ENCODE peak calls at places on chromosomes 12 and 14, in six cellular contexts. G is SK-N-SH, Y is GM23338, W is hepatocyte, U is PC-3, S is OCI-LY7. O is an unnamed sample.

GRCh38 chr14:81176224-81176623 is 44.5 kb downstream of the GTF2A1 start:
- DNase-seq in W (no peak), S (peak; percentile 12), U (no peak), Y (no peak), G (no peak), O (no peak)

GRCh38 chr12:66678640-66679268 is at the start of gene GRIP1:
- DNase-seq in W (no peak), U (peak; percentile 75), S (no peak), G (no peak), Y (peak; percentile 27), O (no peak)

GRCh38 chr14:70822706-70823185 is 13.4 kb upstream of the MAP3K9 start:
- DNase-seq in W (peak; percentile 78), G (peak; percentile 79), Y (peak; percentile 96), S (no peak), U (no peak), O (peak; percentile 17)

GRCh38 chr12:41205070-41205715 is 17.1 kb downstream of the PDZRN4 start:
- DNase-seq in G (no peak), U (no peak), S (no peak), Y (no peak), W (no peak), O (peak; percentile 13)

GRCh38 chr14:104688755-104689619 is at the start of gene INF2:
- DNase-seq in U (peak; percentile 74), S (peak; percentile 72), G (peak; percentile 97), Y (peak; percentile 77), W (peak; percentile 88), O (no peak)

GRCh38 chr12:23084236-23084995 is 459.4 kb downstream of the ETNK1 start:
- DNase-seq in S (no peak), W (peak; percentile 38), U (peak; percentile 77), Y (no peak), G (peak; percentile 63), O (no peak)

GRCh38 chr14:60220917-60221316 is 28.1 kb upstream of the PPM1A start:
- DNase-seq in S (no peak), G (no peak), Y (peak; percentile 36), W (no peak), U (no peak), O (no peak)

GRCh38 chr14:75379930-75380270 is 47.9 kb upstream of the JDP2 start:
- DNase-seq in S (no peak), W (no peak), U (no peak), G (no peak), Y (no peak), O (no peak)

GRCh38 chr12:15256760-15257159 is 35.5 kb upstream of the RERG start:
- DNase-seq in S (no peak), W (no peak), U (no peak), G (no peak), Y (no peak), O (no peak)

GRCh38 chr12:57545809-57546437 is 1.1 kb downstream of the DCTN2 start:
- DNase-seq in Y (peak; percentile 52), G (no peak), W (peak; percentile 55), S (no peak), U (peak; percentile 69), O (no peak)

GRCh38 chr14:55974046-55974582 is 144.1 kb upstream of the PELI2 start:
- DNase-seq in W (no peak), Y (no peak), G (no peak), U (no peak), S (no peak), O (no peak)

GRCh38 chr14:102776761-102777710 is at the start of gene TRAF3:
- DNase-seq in U (peak; percentile 58), W (peak; percentile 88), Y (peak; percentile 65), S (peak; percentile 70), G (peak; percentile 93), O (peak; percentile 70)

GRCh38 chr14:53952533-53952932 is 4.1 kb downstream of the BMP4 start:
- DNase-seq in G (no peak), W (peak; percentile 26), U (peak; percentile 16), Y (peak; percentile 52), S (no peak), O (no peak)

GRCh38 chr12:51904951-51905471 is 2.3 kb upstream of the ACVRL1 start:
- DNase-seq in Y (no peak), U (no peak), S (no peak), W (no peak), G (peak; percentile 41), O (no peak)

GRCh38 chr14:34843011-34843554 is 32.1 kb downstream of the BAZ1A start:
- DNase-seq in S (no peak), U (peak; percentile 60), G (peak; percentile 11), W (no peak), Y (no peak), O (no peak)

GRCh38 chr14:104289485-104289884 is 151.1 kb downstream of the KIF26A start:
- DNase-seq in Y (no peak), G (no peak), U (peak; percentile 19), W (no peak), S (no peak), O (no peak)

GRCh38 chr12:93823616-93824410 is 146.6 kb downstream of the CRADD start:
- DNase-seq in Y (no peak), G (no peak), U (no peak), S (no peak), W (no peak), O (no peak)

GRCh38 chr14:50012644-50013043 is 103.7 kb downstream of the VCPKMT start:
- DNase-seq in W (no peak), S (no peak), U (peak; percentile 33), G (no peak), Y (no peak), O (no peak)

GRCh38 chr14:50013198-50013918 is 103.0 kb downstream of the VCPKMT start:
- DNase-seq in W (peak; percentile 28), S (peak; percentile 16), G (no peak), Y (no peak), U (peak; percentile 95), O (no peak)

GRCh38 chr14:50015708-50016107 is 100.7 kb downstream of the VCPKMT start:
- DNase-seq in Y (no peak), U (no peak), W (no peak), S (no peak), G (no peak), O (no peak)

GRCh38 chr14:50013934-50014333 is 102.4 kb downstream of the VCPKMT start:
- DNase-seq in U (no peak), S (no peak), Y (no peak), G (no peak), W (no peak), O (no peak)

DNA sequence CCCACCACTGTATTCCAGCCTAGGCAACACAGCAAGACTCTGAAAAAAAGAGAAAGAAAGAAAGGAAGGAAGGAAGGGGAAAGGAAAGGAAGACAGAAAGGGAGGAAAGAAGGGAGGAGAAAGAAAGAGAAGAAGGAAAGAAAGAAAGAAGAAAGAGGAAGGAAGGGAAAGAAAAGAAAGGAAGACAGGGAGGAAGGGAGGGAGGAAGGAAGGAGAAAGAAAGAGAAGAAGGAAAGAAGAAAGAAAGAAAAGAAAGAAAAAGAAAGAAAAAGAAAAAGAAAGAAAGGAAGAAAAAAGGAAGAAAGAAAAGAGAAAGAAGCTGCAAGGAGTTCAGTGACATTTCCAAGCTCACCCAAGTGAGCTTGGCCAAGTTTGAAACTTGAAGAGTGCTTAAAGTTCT is 101.6 kb downstream of the VCPKMT start:
- DNase-seq in Y (no peak), W (no peak), U (no peak), G (no peak), S (no peak), O (no peak)
- H3K9me2 ChIP-seq in Y (no peaks in the 10 kb centered on the region), W (no peaks in the 10 kb centered on the region), U (no peaks in the 10 kb centered on the region), G (no peaks in the 10 kb centered on the region), S (no peaks in the 10 kb centered on the region), O (no peaks in the 10 kb centered on the region)

DNA sequence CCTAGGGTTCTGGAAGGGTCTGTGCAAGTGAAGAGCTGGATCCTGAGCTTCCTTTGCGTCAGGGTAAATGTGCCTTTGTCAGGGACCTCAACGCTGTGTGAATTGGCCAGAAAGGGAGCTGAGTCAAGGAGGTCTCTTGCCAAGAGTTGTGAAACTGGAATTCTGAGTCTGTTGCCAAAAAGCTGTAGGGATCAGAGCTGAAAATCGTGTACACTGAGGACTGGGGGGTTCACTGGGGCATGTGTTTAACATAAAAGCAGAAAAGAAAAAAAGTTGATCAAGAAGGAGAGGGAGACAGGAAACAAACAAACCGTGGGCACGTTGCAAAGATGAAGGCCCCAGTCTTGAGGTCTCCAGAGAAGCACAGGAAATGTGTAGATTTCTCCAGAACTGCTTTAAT is 1081.5 kb downstream of the VRK1 start:
- DNase-seq in Y (no peak), G (no peak), U (peak; percentile 49), W (no peak), S (no peak), O (no peak)
- TF ChIP-seq EZH2phosphoT487 in Y (no peak), G (no peak), U (no peak), W (no peak), S (no peak), O (no peak)

DNA sequence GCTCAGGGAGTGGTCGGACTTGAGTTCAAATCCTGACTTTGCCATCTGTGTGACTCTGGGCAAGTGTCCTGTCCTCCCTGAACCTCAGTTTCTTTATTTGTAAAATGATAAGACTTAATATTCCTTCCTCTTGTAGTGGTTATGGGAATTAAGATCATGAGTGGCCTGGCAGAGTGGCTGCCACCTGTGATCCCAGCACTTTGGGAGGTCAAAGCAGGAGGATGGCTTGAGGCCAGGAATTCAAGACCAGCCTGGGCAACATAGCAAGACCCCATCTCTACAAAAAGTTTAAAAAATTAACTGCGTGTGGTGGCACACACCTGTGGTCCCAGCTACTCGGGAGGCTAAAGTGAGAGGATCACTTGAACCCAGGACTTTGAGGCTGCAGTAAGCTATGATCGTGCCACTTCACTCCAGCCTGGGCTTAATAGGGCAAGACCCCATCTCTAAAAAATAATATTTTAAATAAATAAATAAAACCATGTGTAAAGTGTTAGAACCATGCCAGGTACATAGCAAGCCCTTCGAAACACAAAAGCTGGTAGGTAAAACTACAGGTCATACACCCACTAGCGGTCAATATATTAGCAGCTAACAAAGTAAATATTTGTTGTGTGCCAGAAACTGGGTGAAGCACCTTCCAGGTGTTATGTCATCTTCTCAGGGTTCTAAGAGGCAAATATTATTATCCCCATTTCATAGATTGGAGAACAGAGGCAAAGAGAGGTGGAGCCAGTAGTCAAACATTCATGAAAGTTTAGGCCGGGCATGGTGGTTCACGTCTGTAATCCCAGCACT is 17.4 kb upstream of the MAP1LC3B2 start:
- DNase-seq in U (no peak), S (no peak), W (no peak), G (no peak), Y (no peak), O (no peak)
- H3K27ac ChIP-seq in U (no peak overlapping the region), S (no peak overlapping the region), W (no peak overlapping the region), G (no peak overlapping the region), Y (no peak overlapping the region), O (no peak overlapping the region)

GRCh38 chr14:91755560-91755959 is 23.7 kb upstream of the CATSPERB start:
- DNase-seq in G (no peak), Y (no peak), U (peak; percentile 89), S (no peak), W (peak; percentile 58), O (no peak)

GRCh38 chr14:91754185-91754584 is 22.3 kb upstream of the CATSPERB start:
- DNase-seq in S (no peak), W (no peak), G (no peak), U (no peak), Y (no peak), O (no peak)

GRCh38 chr14:91753501-91754128 is 21.7 kb upstream of the CATSPERB start:
- DNase-seq in G (no peak), U (peak; percentile 59), Y (no peak), S (no peak), W (no peak), O (no peak)

GRCh38 chr14:91752956-91753355 is 21.1 kb upstream of the CATSPERB start:
- DNase-seq in Y (no peak), U (no peak), S (no peak), W (no peak), G (no peak), O (no peak)

DNA sequence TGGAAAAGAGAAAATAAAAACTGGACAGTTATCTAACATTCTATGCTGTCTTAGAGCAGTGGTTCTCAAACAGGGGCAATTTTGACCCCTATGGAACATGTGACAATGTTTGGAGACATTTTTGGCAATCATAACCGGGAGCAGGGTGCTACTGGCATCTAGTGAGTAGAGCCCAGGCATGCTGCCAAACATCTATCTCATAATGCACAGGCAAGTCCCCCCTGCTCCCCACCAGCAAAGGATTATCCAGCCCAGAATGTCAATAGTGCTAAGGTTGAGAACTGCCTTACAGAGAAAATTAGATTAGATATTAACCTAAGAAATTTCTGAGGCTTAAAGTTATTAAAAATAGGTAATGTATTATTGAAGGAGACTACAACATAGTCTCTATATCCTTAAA is 22.9 kb upstream of the CATSPERB start:
- DNase-seq in S (no peak), G (no peak), U (no peak), Y (no peak), W (no peak), O (no peak)
- H3K9me2 ChIP-seq in S (no peaks in the 10 kb centered on the region), G (no peaks in the 10 kb centered on the region), U (no peaks in the 10 kb centered on the region), Y (no peaks in the 10 kb centered on the region), W (no peaks in the 10 kb centered on the region), O (no peaks in the 10 kb centered on the region)

O was measured in MM.1S.